ENCODE peak calls at places on chromosomes 5 and 9, in eight cellular contexts. X is upper lobe of left lung, T is hepatocyte, R is aorta, D is cardiac muscle cell, G is ovary, N is fibroblast of lung, Z is heart left ventricle. H is an unnamed sample.

GRCh38 chr9:131111186-131111853 is 14.1 kb upstream of the NUP214 start:
- DNase-seq in R (peak; percentile 61), Z (no peak), D (no peak), G (no peak), T (no peak), X (no peak), N (peak; percentile 33), H (no peak)

GRCh38 chr9:20028192-20028848 is 239.5 kb upstream of the SLC24A2 start:
- DNase-seq in T (no peak), R (no peak), Z (no peak), N (no peak), G (no peak), D (no peak), X (no peak), H (no peak)

GRCh38 chr9:37966443-37967271 is 62.7 kb upstream of the SLC25A51 start:
- DNase-seq in D (no peak), G (no peak), X (no peak), R (peak; percentile 57), Z (no peak), N (peak; percentile 41), T (peak; percentile 77), H (no peak)

GRCh38 chr9:134068742-134069535 is 1.1 kb upstream of the BRD3 start:
- DNase-seq in N (no peak), D (no peak), T (peak; percentile 10), X (no peak), Z (peak; percentile 17), R (no peak), G (no peak), H (peak; percentile 50)

GRCh38 chr9:119811030-119811429 is 441.8 kb upstream of the BRINP1 start:
- DNase-seq in R (no peak), Z (no peak), N (peak; percentile 85), T (peak; percentile 13), G (no peak), D (no peak), X (no peak), H (no peak)

GRCh38 chr5:127820910-127821553 is 117.8 kb downstream of the CCDC192 start:
- DNase-seq in T (peak; percentile 56), N (peak; percentile 87), G (no peak), D (no peak), X (no peak), Z (no peak), R (no peak), H (no peak)

GRCh38 chr5:107428303-107428761 is 242.4 kb downstream of the EFNA5 start:
- DNase-seq in G (no peak), D (peak; percentile 58), T (no peak), R (no peak), Z (no peak), N (peak; percentile 59), X (no peak), H (no peak)

GRCh38 chr9:89555426-89556375 is 49.1 kb upstream of the GADD45G start:
- DNase-seq in N (no peak), D (peak; percentile 27), R (no peak), Z (no peak), G (no peak), T (no peak), X (no peak), H (no peak)

GRCh38 chr9:111726949-111727348 is 65.5 kb downstream of the GNG10 start:
- DNase-seq in Z (no peak), R (no peak), X (no peak), T (no peak), N (no peak), D (no peak), G (no peak), H (no peak)

GRCh38 chr9:137301086-137301947 is 754 bp downstream of the NRARP start:
- DNase-seq in N (peak; percentile 58), R (peak; percentile 80), T (peak; percentile 83), G (peak; percentile 27), D (peak; percentile 74), Z (peak; percentile 42), X (peak; percentile 90), H (peak; percentile 81)

GRCh38 chr9:20356392-20357206 is 265.7 kb downstream of the MLLT3 start:
- DNase-seq in R (peak; percentile 78), N (peak; percentile 77), Z (peak; percentile 62), T (peak; percentile 87), G (peak; percentile 58), X (no peak), D (peak; percentile 92), H (peak; percentile 56)

GRCh38 chr5:146766013-146766412 is 112.5 kb downstream of the PPP2R2B start:
- DNase-seq in T (no peak), N (peak; percentile 75), G (no peak), X (no peak), Z (no peak), R (no peak), D (no peak), H (no peak)

GRCh38 chr5:16980983-16981382 is 44.9 kb upstream of the MYO10 start:
- DNase-seq in T (no peak), N (no peak), G (no peak), R (no peak), D (no peak), X (no peak), Z (no peak), H (no peak)

GRCh38 chr9:114371343-114371985 is 16.3 kb downstream of the AKNA start:
- DNase-seq in G (no peak), T (no peak), Z (no peak), N (no peak), X (no peak), R (peak; percentile 64), D (no peak), H (no peak)
- H3K27ac ChIP-seq in G (peak overlapping the region; percentile 51), T (no peak overlapping the region), Z (peak overlapping the region; percentile 56), N (no peak overlapping the region), X (peak overlapping the region; percentile 78), R (no peak overlapping the region), D (no peak overlapping the region), H (no peak overlapping the region)

GRCh38 chr9:94925751-94926456 is 199.4 kb downstream of the AOPEP start:
- DNase-seq in Z (no peak), T (no peak), D (no peak), X (no peak), G (no peak), N (no peak), R (no peak), H (no peak)

GRCh38 chr9:94922098-94922607 is 195.7 kb downstream of the AOPEP start:
- DNase-seq in R (peak; percentile 87), X (no peak), N (peak; percentile 100), T (peak; percentile 58), Z (no peak), D (peak; percentile 96), G (peak; percentile 48), H (peak; percentile 79)

GRCh38 chr9:94922691-94923107 is 196.2 kb downstream of the AOPEP start:
- DNase-seq in G (no peak), D (peak; percentile 69), Z (no peak), R (no peak), N (no peak), X (no peak), T (no peak), H (no peak)

GRCh38 chr9:94921656-94922055 is 195.2 kb downstream of the AOPEP start:
- DNase-seq in Z (no peak), X (no peak), D (no peak), T (no peak), N (no peak), G (no peak), R (no peak), H (no peak)

GRCh38 chr9:94923333-94924089 is 197.0 kb downstream of the AOPEP start:
- DNase-seq in D (no peak), R (no peak), X (no peak), Z (no peak), G (no peak), T (no peak), N (peak; percentile 67), H (no peak)
- H3K4me1 ChIP-seq in D (peaks cover 94% of the 10 kb centered on the region), R (peaks cover 13% of the 10 kb centered on the region), X (peaks cover 64% of the 10 kb centered on the region), Z (peaks cover 23% of the 10 kb centered on the region), G (peaks cover 32% of the 10 kb centered on the region), T (peaks cover 59% of the 10 kb centered on the region), N (peaks cover 32% of the 10 kb centered on the region), H (peaks cover 18% of the 10 kb centered on the region)

GRCh38 chr5:75522542-75522941 is 10.9 kb downstream of the POLK start:
- DNase-seq in Z (no peak), X (no peak), D (no peak), N (no peak), T (no peak), R (no peak), G (no peak), H (no peak)
- H3K27ac ChIP-seq in Z (no peak overlapping the region), X (no peak overlapping the region), D (no peak overlapping the region), N (no peak overlapping the region), T (no peak overlapping the region), R (no peak overlapping the region), G (no peak overlapping the region), H (no peak overlapping the region)

GRCh38 chr5:97854871-97855762 is 672.1 kb upstream of the RIOK2 start:
- DNase-seq in N (peak; percentile 75), D (peak; percentile 95), R (no peak), G (no peak), X (no peak), Z (no peak), T (peak; percentile 6), H (peak; percentile 75)
- H3K4me1 ChIP-seq in N (peaks cover 4% of the 10 kb centered on the region), D (no peaks in the 10 kb centered on the region), R (no peaks in the 10 kb centered on the region), G (no peaks in the 10 kb centered on the region), X (no peaks in the 10 kb centered on the region), Z (no peaks in the 10 kb centered on the region), T (no peaks in the 10 kb centered on the region), H (no peaks in the 10 kb centered on the region)

GRCh38 chr9:108543251-108543768 is 312.5 kb downstream of the ACTL7B start:
- DNase-seq in T (peak; percentile 58), Z (no peak), R (no peak), G (no peak), X (no peak), N (peak; percentile 54), D (no peak), H (no peak)
- H3K27ac ChIP-seq in T (peak overlapping the region; percentile 30), Z (no peak overlapping the region), R (no peak overlapping the region), G (no peak overlapping the region), X (no peak overlapping the region), N (no peak overlapping the region), D (no peak overlapping the region), H (no peak overlapping the region)

GRCh38 chr9:105708405-105708804 is 14.1 kb downstream of the TMEM38B start:
- DNase-seq in D (no peak), T (no peak), G (no peak), X (no peak), R (no peak), Z (no peak), N (no peak), H (no peak)
- H3K4me1 ChIP-seq in D (no peaks in the 10 kb centered on the region), T (no peaks in the 10 kb centered on the region), G (no peaks in the 10 kb centered on the region), X (no peaks in the 10 kb centered on the region), R (no peaks in the 10 kb centered on the region), Z (no peaks in the 10 kb centered on the region), N (no peaks in the 10 kb centered on the region), H (peaks cover 3% of the 10 kb centered on the region)

H was measured in right cardiac atrium.